ENCODE peak calls at places on chromosome 12, in six cellular contexts. E is iPS DF 6.9; O is CD4-positive, alpha-beta memory T cell; V is HT1080; P is CD4-positive, CD25-positive, alpha-beta regulatory T cell; S is foreskin fibroblast. L is an unnamed sample.

GRCh38 chr12:124917135-124917840 is 2.8 kb upstream of the UBC start:
- DNase-seq in E (peak; percentile 92), O (peak; percentile 96), V (peak; percentile 100), P (peak; percentile 93), S (peak; percentile 100), L (peak; percentile 79)

GRCh38 chr12:19965196-19966038 is 402.9 kb upstream of the PDE3A start:
- DNase-seq in E (no peak), O (no peak), V (no peak), P (no peak), S (no peak), L (no peak)

GRCh38 chr12:50572275-50572674 is 67.5 kb downstream of the DIP2B start:
- DNase-seq in E (no peak), O (no peak), V (no peak), P (no peak), S (peak; percentile 78), L (no peak)

GRCh38 chr12:100058482-100059029 is 73.8 kb upstream of the ANKS1B start:
- DNase-seq in E (no peak), O (no peak), V (peak; percentile 80), P (no peak), S (peak; percentile 81), L (no peak)

GRCh38 chr12:124474709-124475108 is 92.7 kb downstream of the NCOR2 start:
- DNase-seq in E (no peak), O (no peak), V (no peak), P (no peak), S (no peak), L (no peak)

GRCh38 chr12:2431810-2432209 is 363.0 kb upstream of the FKBP4 start:
- DNase-seq in E (no peak), O (no peak), V (no peak), P (no peak), S (no peak), L (no peak)

GRCh38 chr12:77382096-77382742 is 316.9 kb upstream of the E2F7 start:
- DNase-seq in E (no peak), O (no peak), V (no peak), P (no peak), S (peak; percentile 27), L (no peak)

GRCh38 chr12:17992002-17992656 is 97.9 kb downstream of the RERGL start:
- DNase-seq in E (no peak), O (no peak), V (peak; percentile 38), P (no peak), S (peak; percentile 7), L (peak; percentile 4)

GRCh38 chr12:3000548-3001275 is 41.5 kb downstream of the TEAD4 start:
- DNase-seq in E (no peak), O (no peak), V (peak; percentile 17), P (no peak), S (no peak), L (no peak)

GRCh38 chr12:124188561-124189405 is 106.1 kb upstream of the RFLNA start:
- DNase-seq in E (no peak), O (no peak), V (no peak), P (no peak), S (no peak), L (no peak)

GRCh38 chr12:49651855-49652254 is 28.5 kb downstream of the PRPF40B start:
- DNase-seq in E (no peak), O (no peak), V (no peak), P (no peak), S (no peak), L (no peak)

GRCh38 chr12:21992823-21993222 is 51.6 kb upstream of the ABCC9 start:
- DNase-seq in E (no peak), O (no peak), V (peak; percentile 4), P (no peak), S (no peak), L (peak; percentile 6)

GRCh38 chr12:67517181-67517887 is 131.2 kb upstream of the DYRK2 start:
- DNase-seq in E (no peak), O (no peak), V (peak; percentile 84), P (no peak), S (no peak), L (no peak)

GRCh38 chr12:85155791-85156190 is 119.6 kb downstream of the LRRIQ1 start:
- DNase-seq in E (peak; percentile 5), O (no peak), V (peak; percentile 20), P (no peak), S (no peak), L (no peak)

GRCh38 chr12:72271401-72271740 is 799 bp upstream of the TRHDE start:
- DNase-seq in E (no peak), O (no peak), V (peak; percentile 39), P (no peak), S (no peak), L (no peak)

GRCh38 chr12:2732290-2732689 is 62.5 kb upstream of the FKBP4 start:
- DNase-seq in E (no peak), O (no peak), V (no peak), P (no peak), S (no peak), L (no peak)

GRCh38 chr12:42031847-42032564 is 112.7 kb downstream of the GXYLT1 start:
- DNase-seq in E (no peak), O (no peak), V (no peak), P (no peak), S (no peak), L (no peak)

GRCh38 chr12:30923057-30923456 is 3.5 kb upstream of the TSPAN11 start:
- DNase-seq in E (no peak), O (no peak), V (no peak), P (no peak), S (no peak), L (no peak)

GRCh38 chr12:49232940-49233841 is 31.7 kb upstream of the TUBA1C start:
- DNase-seq in E (no peak), O (no peak), V (no peak), P (no peak), S (no peak), L (no peak)

GRCh38 chr12:113822986-113823385 is 143.1 kb downstream of the RBM19 start:
- DNase-seq in E (no peak), O (no peak), V (no peak), P (no peak), S (no peak), L (no peak)

GRCh38 chr12:6620137-6620884 is 13.1 kb upstream of the CHD4 start:
- DNase-seq in E (no peak), O (peak; percentile 49), V (no peak), P (peak; percentile 52), S (no peak), L (peak; percentile 38)

GRCh38 chr12:57958061-57958657 is 16.8 kb downstream of the ATP23 start:
- DNase-seq in E (no peak), O (no peak), V (no peak), P (no peak), S (no peak), L (no peak)

L was measured in germinal center.